ENCODE peak calls at places on chromosomes 6 and 20, in eight cellular contexts. R, L, G, P, X, S, K and C are unnamed samples.

GRCh38 chr6:15941168-15941567 is 187.7 kb upstream of the MYLIP start:
- DNase-seq in R (no peak), L (no peak), G (no peak), P (no peak), X (no peak), S (no peak), K (no peak), C (no peak)

GRCh38 chr6:56579155-56579851 is 63.4 kb downstream of the DST start:
- DNase-seq in R (no peak), L (no peak), G (no peak), P (no peak), X (no peak), S (no peak), K (no peak), C (no peak)

GRCh38 chr20:24102749-24103148 is 114.2 kb upstream of the GGTLC1 start:
- DNase-seq in R (no peak), L (no peak), G (no peak), P (peak; percentile 44), X (no peak), S (peak; percentile 21), K (no peak), C (peak; percentile 34)

GRCh38 chr20:10447028-10447427 is 11.9 kb downstream of the SLX4IP start:
- DNase-seq in R (peak; percentile 39), L (peak; percentile 30), G (peak; percentile 43), P (no peak), X (peak; percentile 76), S (peak; percentile 77), K (no peak), C (peak; percentile 83)

GRCh38 chr20:59650418-59650817 is 46.1 kb downstream of the PHACTR3 start:
- DNase-seq in R (no peak), L (no peak), G (no peak), P (no peak), X (no peak), S (no peak), K (no peak), C (no peak)

GRCh38 chr6:1987640-1988039 is 257.8 kb downstream of the GMDS start:
- DNase-seq in R (peak; percentile 17), L (no peak), G (no peak), P (no peak), X (no peak), S (peak; percentile 41), K (no peak), C (peak; percentile 37)

GRCh38 chr6:42251911-42252637 is 34.4 kb upstream of the MRPS10 start:
- DNase-seq in R (no peak), L (no peak), G (peak; percentile 17), P (no peak), X (no peak), S (peak; percentile 84), K (peak; percentile 32), C (no peak)

GRCh38 chr6:81996414-81996813 is 243.9 kb upstream of the TENT5A start:
- DNase-seq in R (no peak), L (no peak), G (no peak), P (no peak), X (no peak), S (peak; percentile 63), K (no peak), C (peak; percentile 39)

GRCh38 chr20:17992224-17992637 is 23.4 kb downstream of the MGME1 start:
- DNase-seq in R (no peak), L (no peak), G (no peak), P (no peak), X (peak; percentile 66), S (peak; percentile 3), K (no peak), C (no peak)

GRCh38 chr20:3613821-3614440 is 49.3 kb downstream of the GFRA4 start:
- DNase-seq in R (no peak), L (no peak), G (no peak), P (no peak), X (no peak), S (no peak), K (no peak), C (no peak)

GRCh38 chr6:146369866-146370265 is 173.8 kb upstream of the RAB32 start:
- DNase-seq in R (no peak), L (no peak), G (no peak), P (no peak), X (no peak), S (no peak), K (no peak), C (no peak)

GRCh38 chr6:16712250-16712930 is 48.9 kb downstream of the ATXN1 start:
- DNase-seq in R (no peak), L (peak; percentile 24), G (no peak), P (no peak), X (peak; percentile 59), S (no peak), K (no peak), C (no peak)

GRCh38 chr20:32611286-32611685 is 26.2 kb upstream of the NOL4L start:
- DNase-seq in R (no peak), L (no peak), G (no peak), P (no peak), X (no peak), S (no peak), K (no peak), C (no peak)

GRCh38 chr6:73515204-73516101 is 5.4 kb downstream of the EEF1A1 start:
- DNase-seq in R (no peak), L (peak; percentile 52), G (peak; percentile 35), P (no peak), X (peak; percentile 77), S (peak; percentile 89), K (peak; percentile 39), C (no peak)

GRCh38 chr6:82246802-82247633 is 526 bp downstream of the IBTK start:
- DNase-seq in R (no peak), L (no peak), G (peak; percentile 17), P (no peak), X (peak; percentile 44), S (peak; percentile 47), K (peak; percentile 74), C (no peak)

GRCh38 chr6:135577059-135577538 is 79.6 kb upstream of the AHI1 start:
- DNase-seq in R (no peak), L (no peak), G (no peak), P (no peak), X (no peak), S (no peak), K (no peak), C (no peak)

GRCh38 chr6:135266675-135267074 is 85.6 kb downstream of the MYB start:
- DNase-seq in R (no peak), L (no peak), G (no peak), P (no peak), X (no peak), S (no peak), K (no peak), C (no peak)

GRCh38 chr6:139841794-139842215 is 467.4 kb upstream of the CITED2 start:
- DNase-seq in R (no peak), L (no peak), G (no peak), P (no peak), X (no peak), S (no peak), K (no peak), C (no peak)

GRCh38 chr6:16305246-16305725 is 66.9 kb downstream of the GMPR start:
- DNase-seq in R (no peak), L (no peak), G (no peak), P (no peak), X (no peak), S (no peak), K (no peak), C (no peak)